ENCODE peak calls at places on chromosomes 3 and 15, in seven cellular contexts. Y is naive thymus-derived CD8-positive, alpha-beta T cell; J is RPMI7951; P is sciatic nerve; E is fibroblast of pulmonary artery; K is activated T-cell treated with anti-CD3 and anti-CD28 coated beads, Interleukin-2, amount 50 U/mL, for 72 hours; R is mesendoderm. Z is an unnamed sample.

GRCh38 chr15:25860885-25861866 is 2.0 kb downstream of the ATP10A start:
- DNase-seq in Y (peak), J (no peak), P (no peak), E (no peak), K (no peak), R (no peak), Z (no peak)

GRCh38 chr3:72776-73175 is 123.8 kb upstream of the CHL1 start:
- DNase-seq in Y (no peak), J (no peak), P (no peak), E (peak), K (no peak), R (no peak), Z (no peak)

GRCh38 chr3:162236949-162237348 is 740.3 kb downstream of the OTOL1 start:
- DNase-seq in Y (no peak), J (no peak), P (no peak), E (no peak), K (no peak), R (no peak), Z (no peak)

GRCh38 chr3:31013843-31014242 is 119.4 kb upstream of the GADL1 start:
- DNase-seq in Y (no peak), J (peak), P (no peak), E (no peak), K (no peak), R (no peak), Z (no peak)

GRCh38 chr15:45804028-45804427 is 169.2 kb downstream of the SQOR start:
- DNase-seq in Y (no peak), J (no peak), P (no peak), E (no peak), K (no peak), R (no peak), Z (no peak)

GRCh38 chr3:144482876-144483275 is 511.3 kb downstream of the DIPK2A start:
- DNase-seq in Y (no peak), J (no peak), P (no peak), E (no peak), K (no peak), R (no peak), Z (no peak)

GRCh38 chr15:62209821-62210220 is 44.7 kb upstream of the C2CD4B start:
- DNase-seq in Y (no peak), J (no peak), P (no peak), E (no peak), K (no peak), R (peak), Z (no peak)

GRCh38 chr3:15743587-15744009 is 54.2 kb downstream of the ANKRD28 start:
- DNase-seq in Y (no peak), J (no peak), P (no peak), E (no peak), K (no peak), R (no peak), Z (no peak)

GRCh38 chr3:154730221-154730620 is 300.2 kb upstream of the GPR149 start:
- DNase-seq in Y (no peak), J (no peak), P (no peak), E (peak), K (no peak), R (no peak), Z (peak)

GRCh38 chr15:89197503-89197971 is 23.8 kb downstream of the RLBP1 start:
- DNase-seq in Y (no peak), J (peak), P (peak), E (no peak), K (peak), R (peak), Z (no peak)

GRCh38 chr3:42734263-42734860 is 31.8 kb upstream of the HHATL start:
- DNase-seq in Y (no peak), J (no peak), P (no peak), E (no peak), K (no peak), R (no peak), Z (no peak)

GRCh38 chr15:93748710-93749109 is 482.7 kb upstream of the MCTP2 start:
- DNase-seq in Y (no peak), J (no peak), P (no peak), E (no peak), K (no peak), R (no peak), Z (no peak)

GRCh38 chr15:76799760-76800159 is 105.4 kb downstream of the SCAPER start:
- DNase-seq in Y (no peak), J (peak), P (no peak), E (peak), K (no peak), R (peak), Z (peak)

GRCh38 chr15:35750051-35750450 is 204.1 kb upstream of the DPH6 start:
- DNase-seq in Y (no peak), J (no peak), P (no peak), E (no peak), K (no peak), R (no peak), Z (peak)

GRCh38 chr3:46667657-46668056 is 25.8 kb downstream of the ALS2CL start:
- DNase-seq in Y (no peak), J (no peak), P (peak), E (no peak), K (no peak), R (no peak), Z (no peak)

GRCh38 chr15:80251505-80252280 is at the start of gene CTXND1:
- DNase-seq in Y (no peak), J (peak), P (no peak), E (no peak), K (no peak), R (no peak), Z (peak)

GRCh38 chr3:89521328-89521727 is 413.9 kb downstream of the EPHA3 start:
- DNase-seq in Y (no peak), J (no peak), P (no peak), E (peak), K (no peak), R (no peak), Z (no peak)

Z was measured in adipocyte.